ENCODE peak calls at places on chromosomes 13 and 19, in nine cellular contexts. One of them, this sample, is unnamed.

GRCh38 chr19:39550197-39550596 is 10.2 kb upstream of the EID2 start:
- DNase-seq in cardiac muscle cell: no peak
- DNase-seq in tibial nerve: no peak
- DNase-seq in IMR-90: no peak
- DNase-seq in mammary epithelial cell: no peak
- DNase-seq in colonic mucosa: no peak
- DNase-seq in CD4-positive, alpha-beta T cell: no peak
- DNase-seq in mesendoderm: no peak
- DNase-seq in A673: no peak
- DNase-seq in this sample: no peak

GRCh38 chr13:78121459-78122348 is 203.1 kb upstream of the EDNRB start:
- DNase-seq in colonic mucosa: peak
- DNase-seq in mesendoderm: peak
- DNase-seq in mammary epithelial cell: peak
- DNase-seq in IMR-90: peak
- DNase-seq in cardiac muscle cell: peak
- DNase-seq in CD4-positive, alpha-beta T cell: no peak
- DNase-seq in A673: peak
- DNase-seq in tibial nerve: peak
- DNase-seq in this sample: peak

GRCh38 chr13:77596777-77597176 is 61.3 kb downstream of the SCEL start:
- DNase-seq in mesendoderm: no peak
- DNase-seq in CD4-positive, alpha-beta T cell: no peak
- DNase-seq in tibial nerve: no peak
- DNase-seq in A673: no peak
- DNase-seq in cardiac muscle cell: no peak
- DNase-seq in IMR-90: no peak
- DNase-seq in mammary epithelial cell: no peak
- DNase-seq in colonic mucosa: no peak
- DNase-seq in this sample: no peak

GRCh38 chr19:43207991-43208390 is 2.6 kb upstream of the PSG4 start:
- DNase-seq in colonic mucosa: no peak
- DNase-seq in CD4-positive, alpha-beta T cell: no peak
- DNase-seq in IMR-90: no peak
- DNase-seq in mesendoderm: no peak
- DNase-seq in A673: no peak
- DNase-seq in mammary epithelial cell: no peak
- DNase-seq in cardiac muscle cell: no peak
- DNase-seq in tibial nerve: no peak
- DNase-seq in this sample: no peak

GRCh38 chr19:38262585-38263268 is 1.6 kb upstream of the SPINT2 start:
- DNase-seq in CD4-positive, alpha-beta T cell: no peak
- DNase-seq in IMR-90: no peak
- DNase-seq in colonic mucosa: no peak
- DNase-seq in A673: no peak
- DNase-seq in cardiac muscle cell: no peak
- DNase-seq in tibial nerve: no peak
- DNase-seq in mesendoderm: peak
- DNase-seq in mammary epithelial cell: no peak
- DNase-seq in this sample: peak

GRCh38 chr13:109694972-109695371 is 91.4 kb downstream of the IRS2 start:
- DNase-seq in IMR-90: no peak
- DNase-seq in mammary epithelial cell: no peak
- DNase-seq in cardiac muscle cell: no peak
- DNase-seq in colonic mucosa: no peak
- DNase-seq in tibial nerve: no peak
- DNase-seq in mesendoderm: no peak
- DNase-seq in CD4-positive, alpha-beta T cell: no peak
- DNase-seq in A673: no peak
- DNase-seq in this sample: no peak

GRCh38 chr19:31718898-31719297 is 369.7 kb upstream of the TSHZ3 start:
- DNase-seq in colonic mucosa: no peak
- DNase-seq in mammary epithelial cell: no peak
- DNase-seq in tibial nerve: no peak
- DNase-seq in CD4-positive, alpha-beta T cell: no peak
- DNase-seq in cardiac muscle cell: no peak
- DNase-seq in mesendoderm: no peak
- DNase-seq in IMR-90: no peak
- DNase-seq in A673: no peak
- DNase-seq in this sample: no peak

GRCh38 chr13:45073809-45074208 is 46.5 kb upstream of the GTF2F2 start:
- DNase-seq in tibial nerve: no peak
- DNase-seq in IMR-90: no peak
- DNase-seq in cardiac muscle cell: no peak
- DNase-seq in mammary epithelial cell: no peak
- DNase-seq in colonic mucosa: no peak
- DNase-seq in mesendoderm: peak
- DNase-seq in A673: peak
- DNase-seq in CD4-positive, alpha-beta T cell: no peak
- DNase-seq in this sample: no peak

GRCh38 chr19:10936661-10937084 is 8.1 kb downstream of the TIMM29 start:
- DNase-seq in tibial nerve: peak
- DNase-seq in mesendoderm: peak
- DNase-seq in IMR-90: peak
- DNase-seq in CD4-positive, alpha-beta T cell: no peak
- DNase-seq in colonic mucosa: peak
- DNase-seq in cardiac muscle cell: peak
- DNase-seq in mammary epithelial cell: peak
- DNase-seq in A673: peak
- DNase-seq in this sample: peak

GRCh38 chr13:24699541-24699940 is 19.3 kb downstream of the ATP12A start:
- DNase-seq in A673: no peak
- DNase-seq in CD4-positive, alpha-beta T cell: no peak
- DNase-seq in IMR-90: no peak
- DNase-seq in mammary epithelial cell: no peak
- DNase-seq in mesendoderm: no peak
- DNase-seq in cardiac muscle cell: no peak
- DNase-seq in tibial nerve: no peak
- DNase-seq in colonic mucosa: no peak
- DNase-seq in this sample: no peak

GRCh38 chr13:73981595-73981994 is 152.6 kb downstream of the KLF12 start:
- DNase-seq in tibial nerve: no peak
- DNase-seq in cardiac muscle cell: no peak
- DNase-seq in A673: no peak
- DNase-seq in mammary epithelial cell: no peak
- DNase-seq in CD4-positive, alpha-beta T cell: no peak
- DNase-seq in mesendoderm: peak
- DNase-seq in IMR-90: peak
- DNase-seq in colonic mucosa: no peak
- DNase-seq in this sample: no peak

DNA sequence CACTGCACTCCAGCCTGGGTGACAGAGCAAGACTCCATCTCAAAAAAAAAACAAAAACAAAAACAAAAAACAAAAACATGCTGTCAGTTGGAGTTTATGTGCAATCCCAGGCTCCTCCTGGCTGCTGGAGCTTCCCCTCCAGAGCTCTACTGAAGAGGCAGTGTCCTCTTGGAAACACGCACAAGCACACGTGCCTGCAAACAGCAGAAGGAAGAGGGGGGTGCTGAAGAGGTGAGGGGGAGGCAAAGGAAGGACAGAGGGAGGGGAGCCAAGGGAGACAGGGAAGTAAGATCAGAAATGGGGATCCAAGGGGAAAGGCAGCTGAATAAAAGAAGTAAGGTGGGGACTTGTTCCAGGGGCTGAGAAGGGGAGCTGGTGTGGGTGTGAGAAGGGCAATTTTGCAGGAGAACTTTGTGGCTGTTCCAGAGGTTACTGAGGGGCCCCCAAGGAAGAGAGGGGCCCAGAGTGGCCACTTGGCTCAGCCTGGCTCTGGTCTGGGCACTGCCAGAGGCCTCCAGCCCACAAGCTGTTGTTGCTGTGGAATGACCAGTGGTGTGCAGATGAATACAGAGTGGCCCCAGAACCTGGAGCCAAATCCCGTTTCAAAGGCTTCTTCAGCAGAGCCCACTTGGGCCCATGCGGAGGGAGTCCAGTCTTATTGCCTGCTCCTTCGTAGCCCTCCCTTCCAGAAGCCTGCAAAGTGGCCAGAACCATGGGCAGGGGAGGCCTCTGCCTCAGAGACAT is 34.4 kb downstream of the LYL1 start:
- DNase-seq in IMR-90: no peak
- DNase-seq in colonic mucosa: no peak
- DNase-seq in cardiac muscle cell: no peak
- DNase-seq in A673: no peak
- DNase-seq in mammary epithelial cell: no peak
- DNase-seq in CD4-positive, alpha-beta T cell: no peak
- DNase-seq in tibial nerve: no peak
- DNase-seq in mesendoderm: no peak
- DNase-seq in this sample: no peak
- H3K27ac ChIP-seq in IMR-90: no peak
- H3K27ac ChIP-seq in colonic mucosa: no peak
- H3K27ac ChIP-seq in cardiac muscle cell: no peak
- H3K27ac ChIP-seq in A673: no peak
- H3K27ac ChIP-seq in mammary epithelial cell: no peak
- H3K27ac ChIP-seq in CD4-positive, alpha-beta T cell: no peak
- H3K27ac ChIP-seq in tibial nerve: peak
- H3K27ac ChIP-seq in mesendoderm: no peak
- H3K27ac ChIP-seq in this sample: peak

GRCh38 chr19:2982556-2982955 is 5.2 kb downstream of the TLE6 start:
- DNase-seq in IMR-90: no peak
- DNase-seq in mammary epithelial cell: no peak
- DNase-seq in CD4-positive, alpha-beta T cell: no peak
- DNase-seq in colonic mucosa: no peak
- DNase-seq in tibial nerve: no peak
- DNase-seq in cardiac muscle cell: no peak
- DNase-seq in mesendoderm: no peak
- DNase-seq in A673: no peak
- DNase-seq in this sample: no peak

GRCh38 chr19:2981898-2982297 is 4.5 kb downstream of the TLE6 start:
- DNase-seq in mammary epithelial cell: no peak
- DNase-seq in colonic mucosa: no peak
- DNase-seq in IMR-90: no peak
- DNase-seq in A673: no peak
- DNase-seq in tibial nerve: no peak
- DNase-seq in cardiac muscle cell: no peak
- DNase-seq in CD4-positive, alpha-beta T cell: no peak
- DNase-seq in mesendoderm: no peak
- DNase-seq in this sample: no peak

GRCh38 chr19:2983351-2984195 is 6.2 kb downstream of the TLE6 start:
- DNase-seq in colonic mucosa: peak
- DNase-seq in CD4-positive, alpha-beta T cell: no peak
- DNase-seq in tibial nerve: peak
- DNase-seq in IMR-90: peak
- DNase-seq in mammary epithelial cell: peak
- DNase-seq in mesendoderm: peak
- DNase-seq in cardiac muscle cell: peak
- DNase-seq in A673: peak
- DNase-seq in this sample: peak

GRCh38 chr19:2982983-2983350 is 5.6 kb downstream of the TLE6 start:
- DNase-seq in A673: peak
- DNase-seq in mammary epithelial cell: peak
- DNase-seq in cardiac muscle cell: peak
- DNase-seq in IMR-90: peak
- DNase-seq in CD4-positive, alpha-beta T cell: no peak
- DNase-seq in mesendoderm: no peak
- DNase-seq in colonic mucosa: peak
- DNase-seq in tibial nerve: peak
- DNase-seq in this sample: peak

DNA sequence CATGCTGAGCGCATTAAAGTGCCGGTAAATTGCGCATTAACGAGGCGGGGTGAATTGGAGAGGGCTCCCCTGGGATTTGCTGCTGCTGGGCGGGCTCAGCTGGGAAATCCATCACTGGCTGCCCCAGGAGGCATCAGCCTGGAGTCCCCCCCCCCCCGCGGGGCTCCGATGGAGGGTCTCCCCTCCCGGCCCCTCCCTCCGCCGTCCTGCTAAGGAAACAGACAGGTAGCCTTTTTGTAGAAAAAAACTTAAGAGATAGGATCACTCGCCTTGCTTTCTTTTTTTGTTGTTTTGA is 6.8 kb downstream of the TLE6 start:
- DNase-seq in mesendoderm: no peak
- DNase-seq in IMR-90: no peak
- DNase-seq in cardiac muscle cell: no peak
- DNase-seq in tibial nerve: no peak
- DNase-seq in colonic mucosa: no peak
- DNase-seq in mammary epithelial cell: no peak
- DNase-seq in A673: no peak
- DNase-seq in CD4-positive, alpha-beta T cell: no peak
- DNase-seq in this sample: no peak
- H3K27ac ChIP-seq in mesendoderm: no peak
- H3K27ac ChIP-seq in IMR-90: no peak
- H3K27ac ChIP-seq in cardiac muscle cell: no peak
- H3K27ac ChIP-seq in tibial nerve: peak
- H3K27ac ChIP-seq in colonic mucosa: no peak
- H3K27ac ChIP-seq in mammary epithelial cell: no peak
- H3K27ac ChIP-seq in A673: no peak
- H3K27ac ChIP-seq in CD4-positive, alpha-beta T cell: no peak
- H3K27ac ChIP-seq in this sample: peak

GRCh38 chr19:17078920-17079709 is 3.5 kb downstream of the MYO9B start:
- DNase-seq in CD4-positive, alpha-beta T cell: no peak
- DNase-seq in mammary epithelial cell: peak
- DNase-seq in tibial nerve: no peak
- DNase-seq in A673: no peak
- DNase-seq in mesendoderm: peak
- DNase-seq in IMR-90: peak
- DNase-seq in cardiac muscle cell: no peak
- DNase-seq in colonic mucosa: no peak
- DNase-seq in this sample: no peak

GRCh38 chr19:17077447-17078028 is 2.0 kb downstream of the MYO9B start:
- DNase-seq in cardiac muscle cell: no peak
- DNase-seq in mammary epithelial cell: peak
- DNase-seq in colonic mucosa: no peak
- DNase-seq in IMR-90: no peak
- DNase-seq in mesendoderm: no peak
- DNase-seq in CD4-positive, alpha-beta T cell: no peak
- DNase-seq in A673: no peak
- DNase-seq in tibial nerve: no peak
- DNase-seq in this sample: no peak

GRCh38 chr19:17079710-17080440 is 4.3 kb downstream of the MYO9B start:
- DNase-seq in colonic mucosa: peak
- DNase-seq in mesendoderm: no peak
- DNase-seq in A673: peak
- DNase-seq in tibial nerve: peak
- DNase-seq in IMR-90: peak
- DNase-seq in CD4-positive, alpha-beta T cell: peak
- DNase-seq in mammary epithelial cell: peak
- DNase-seq in cardiac muscle cell: peak
- DNase-seq in this sample: peak

GRCh38 chr19:17076539-17076919 is 952 bp downstream of the MYO9B start:
- DNase-seq in A673: no peak
- DNase-seq in IMR-90: no peak
- DNase-seq in mammary epithelial cell: peak
- DNase-seq in cardiac muscle cell: no peak
- DNase-seq in CD4-positive, alpha-beta T cell: peak
- DNase-seq in mesendoderm: peak
- DNase-seq in colonic mucosa: no peak
- DNase-seq in tibial nerve: no peak
- DNase-seq in this sample: peak

GRCh38 chr19:17078038-17078919 is 2.7 kb downstream of the MYO9B start:
- DNase-seq in cardiac muscle cell: no peak
- DNase-seq in CD4-positive, alpha-beta T cell: no peak
- DNase-seq in tibial nerve: no peak
- DNase-seq in mammary epithelial cell: peak
- DNase-seq in colonic mucosa: no peak
- DNase-seq in A673: no peak
- DNase-seq in IMR-90: no peak
- DNase-seq in mesendoderm: peak
- DNase-seq in this sample: no peak
- H3K27ac ChIP-seq in cardiac muscle cell: no peak
- H3K27ac ChIP-seq in CD4-positive, alpha-beta T cell: no peak
- H3K27ac ChIP-seq in tibial nerve: peak
- H3K27ac ChIP-seq in mammary epithelial cell: peak
- H3K27ac ChIP-seq in colonic mucosa: peak
- H3K27ac ChIP-seq in A673: peak
- H3K27ac ChIP-seq in IMR-90: peak
- H3K27ac ChIP-seq in mesendoderm: no peak
- H3K27ac ChIP-seq in this sample: peak

GRCh38 chr19:29206453-29206852 is 6.5 kb downstream of the UQCRFS1 start:
- DNase-seq in A673: no peak
- DNase-seq in CD4-positive, alpha-beta T cell: no peak
- DNase-seq in tibial nerve: no peak
- DNase-seq in colonic mucosa: no peak
- DNase-seq in mammary epithelial cell: no peak
- DNase-seq in IMR-90: no peak
- DNase-seq in mesendoderm: peak
- DNase-seq in cardiac muscle cell: no peak
- DNase-seq in this sample: no peak
- H3K27ac ChIP-seq in A673: no peak
- H3K27ac ChIP-seq in CD4-positive, alpha-beta T cell: no peak
- H3K27ac ChIP-seq in tibial nerve: no peak
- H3K27ac ChIP-seq in colonic mucosa: no peak
- H3K27ac ChIP-seq in mammary epithelial cell: no peak
- H3K27ac ChIP-seq in IMR-90: no peak
- H3K27ac ChIP-seq in mesendoderm: no peak
- H3K27ac ChIP-seq in cardiac muscle cell: no peak
- H3K27ac ChIP-seq in this sample: no peak